ENCODE peak calls at places on chromosomes 5 and 9, in eight cellular contexts. One of them, this sample, is unnamed.

GRCh38 chr9:128022886-128023285 is 42.1 kb upstream of the EEIG1 start:
- DNase-seq in nephron progenitor cell: no peak
- DNase-seq in NCI-H1048: no peak
- DNase-seq in D341Med: no peak
- DNase-seq in NCI-H748 treated with DMSO at 0.1 percent for 48 hours: no peak
- DNase-seq in OCI-LY7: no peak
- DNase-seq in activated T-cell treated with anti-CD3 and anti-CD28 coated beads for 24 hours: no peak
- DNase-seq in left ventricle myocardium superior: no peak
- DNase-seq in this sample: no peak

GRCh38 chr5:161230222-161230621 is 316.3 kb downstream of the GABRB2 start:
- DNase-seq in nephron progenitor cell: no peak
- DNase-seq in NCI-H1048: no peak
- DNase-seq in D341Med: no peak
- DNase-seq in NCI-H748 treated with DMSO at 0.1 percent for 48 hours: no peak
- DNase-seq in OCI-LY7: no peak
- DNase-seq in activated T-cell treated with anti-CD3 and anti-CD28 coated beads for 24 hours: no peak
- DNase-seq in left ventricle myocardium superior: no peak
- DNase-seq in this sample: no peak

GRCh38 chr5:149141957-149142851 is 911 bp downstream of the ABLIM3 start:
- DNase-seq in nephron progenitor cell: no peak
- DNase-seq in NCI-H1048: no peak
- DNase-seq in D341Med: no peak
- DNase-seq in NCI-H748 treated with DMSO at 0.1 percent for 48 hours: no peak
- DNase-seq in OCI-LY7: no peak
- DNase-seq in activated T-cell treated with anti-CD3 and anti-CD28 coated beads for 24 hours: no peak
- DNase-seq in left ventricle myocardium superior: peak
- DNase-seq in this sample: no peak

GRCh38 chr5:178496661-178497060 is 93.5 kb downstream of the COL23A1 start:
- DNase-seq in nephron progenitor cell: no peak
- DNase-seq in NCI-H1048: no peak
- DNase-seq in D341Med: no peak
- DNase-seq in NCI-H748 treated with DMSO at 0.1 percent for 48 hours: no peak
- DNase-seq in OCI-LY7: no peak
- DNase-seq in activated T-cell treated with anti-CD3 and anti-CD28 coated beads for 24 hours: no peak
- DNase-seq in left ventricle myocardium superior: no peak
- DNase-seq in this sample: no peak

GRCh38 chr5:9820696-9821449 is 190.7 kb upstream of the TAS2R1 start:
- DNase-seq in nephron progenitor cell: no peak
- DNase-seq in NCI-H1048: no peak
- DNase-seq in D341Med: no peak
- DNase-seq in NCI-H748 treated with DMSO at 0.1 percent for 48 hours: no peak
- DNase-seq in OCI-LY7: no peak
- DNase-seq in activated T-cell treated with anti-CD3 and anti-CD28 coated beads for 24 hours: no peak
- DNase-seq in left ventricle myocardium superior: no peak
- DNase-seq in this sample: no peak

GRCh38 chr5:119218830-119219782 is 136.7 kb upstream of the TNFAIP8 start:
- DNase-seq in nephron progenitor cell: no peak
- DNase-seq in NCI-H1048: no peak
- DNase-seq in D341Med: no peak
- DNase-seq in NCI-H748 treated with DMSO at 0.1 percent for 48 hours: peak
- DNase-seq in OCI-LY7: no peak
- DNase-seq in activated T-cell treated with anti-CD3 and anti-CD28 coated beads for 24 hours: no peak
- DNase-seq in left ventricle myocardium superior: no peak
- DNase-seq in this sample: no peak

GRCh38 chr5:16489322-16489791 is 23.8 kb upstream of the ZNF622 start:
- DNase-seq in nephron progenitor cell: no peak
- DNase-seq in NCI-H1048: no peak
- DNase-seq in D341Med: peak
- DNase-seq in NCI-H748 treated with DMSO at 0.1 percent for 48 hours: peak
- DNase-seq in OCI-LY7: peak
- DNase-seq in activated T-cell treated with anti-CD3 and anti-CD28 coated beads for 24 hours: no peak
- DNase-seq in left ventricle myocardium superior: no peak
- DNase-seq in this sample: no peak

GRCh38 chr9:71895955-71896354 is 15.0 kb downstream of the ABHD17B start:
- DNase-seq in nephron progenitor cell: no peak
- DNase-seq in NCI-H1048: no peak
- DNase-seq in D341Med: no peak
- DNase-seq in NCI-H748 treated with DMSO at 0.1 percent for 48 hours: no peak
- DNase-seq in OCI-LY7: no peak
- DNase-seq in activated T-cell treated with anti-CD3 and anti-CD28 coated beads for 24 hours: no peak
- DNase-seq in left ventricle myocardium superior: no peak
- DNase-seq in this sample: no peak

GRCh38 chr5:169287529-169287928 is 13.4 kb downstream of the SLIT3 start:
- DNase-seq in nephron progenitor cell: no peak
- DNase-seq in NCI-H1048: no peak
- DNase-seq in D341Med: no peak
- DNase-seq in NCI-H748 treated with DMSO at 0.1 percent for 48 hours: no peak
- DNase-seq in OCI-LY7: no peak
- DNase-seq in activated T-cell treated with anti-CD3 and anti-CD28 coated beads for 24 hours: no peak
- DNase-seq in left ventricle myocardium superior: no peak
- DNase-seq in this sample: no peak

GRCh38 chr5:157870837-157871834 is 12.2 kb upstream of the CLINT1 start:
- DNase-seq in nephron progenitor cell: no peak
- DNase-seq in NCI-H1048: no peak
- DNase-seq in D341Med: no peak
- DNase-seq in NCI-H748 treated with DMSO at 0.1 percent for 48 hours: no peak
- DNase-seq in OCI-LY7: no peak
- DNase-seq in activated T-cell treated with anti-CD3 and anti-CD28 coated beads for 24 hours: no peak
- DNase-seq in left ventricle myocardium superior: no peak
- DNase-seq in this sample: no peak

GRCh38 chr5:107669543-107670027 is 1.2 kb downstream of the EFNA5 start:
- DNase-seq in nephron progenitor cell: peak
- DNase-seq in NCI-H1048: no peak
- DNase-seq in D341Med: peak
- DNase-seq in NCI-H748 treated with DMSO at 0.1 percent for 48 hours: peak
- DNase-seq in OCI-LY7: no peak
- DNase-seq in activated T-cell treated with anti-CD3 and anti-CD28 coated beads for 24 hours: no peak
- DNase-seq in left ventricle myocardium superior: peak
- DNase-seq in this sample: no peak

This sample was measured in effector memory CD4-positive, alpha-beta T cell.